ENCODE peak calls at places on chromosomes 4 and X, in seven cellular contexts. F is GM20000; A is GM23338; E is lower lobe of right lung; Y is psoas muscle; L is activated CD8-positive, alpha-beta T cell treated with anti-CD3 and anti-CD28 coated beads for 36 hours; O is cardiac muscle cell. N is an unnamed sample.

GRCh38 chr4:152591361-152591760 is 55.5 kb upstream of the FBXW7 start:
- DNase-seq in F (no peak), A (peak), E (peak), Y (peak), L (peak), O (peak), N (no peak)

GRCh38 chrX:43958529-43958928 is 14.7 kb downstream of the NDP start:
- DNase-seq in F (peak), A (peak), E (no peak), Y (no peak), L (peak), O (peak), N (peak)

GRCh38 chr4:82900016-82900334 is 560 bp upstream of the THAP9 start:
- DNase-seq in F (peak), A (peak), E (no peak), Y (no peak), L (no peak), O (no peak), N (no peak)

GRCh38 chrX:24231169-24231568 is 81.6 kb downstream of the ZFX start:
- DNase-seq in F (peak), A (no peak), E (no peak), Y (no peak), L (no peak), O (no peak), N (no peak)

GRCh38 chr4:30950737-30951136 is 230.6 kb downstream of the PCDH7 start:
- DNase-seq in F (no peak), A (no peak), E (no peak), Y (no peak), L (no peak), O (no peak), N (no peak)

GRCh38 chr4:158649111-158649680 is 22.5 kb downstream of the C4orf46 start:
- DNase-seq in F (no peak), A (no peak), E (no peak), Y (no peak), L (no peak), O (no peak), N (no peak)

GRCh38 chr4:131044368-131044767 is 1948.4 kb downstream of the C4orf33 start:
- DNase-seq in F (no peak), A (no peak), E (no peak), Y (no peak), L (no peak), O (no peak), N (no peak)

GRCh38 chrX:143701460-143701859 is 19.1 kb downstream of the SPANXN2 start:
- DNase-seq in F (no peak), A (no peak), E (no peak), Y (no peak), L (no peak), O (no peak), N (no peak)

GRCh38 chrX:6382284-6382683 is 152.6 kb downstream of the VCX3A start:
- DNase-seq in F (no peak), A (no peak), E (no peak), Y (no peak), L (no peak), O (no peak), N (no peak)

GRCh38 chrX:69919749-69920148 is 130.0 kb downstream of the AWAT2 start:
- DNase-seq in F (no peak), A (peak), E (no peak), Y (no peak), L (no peak), O (peak), N (no peak)

GRCh38 chrX:18983711-18984380 is at the start of gene PHKA2:
- DNase-seq in F (no peak), A (peak), E (peak), Y (peak), L (peak), O (peak), N (no peak)

GRCh38 chr4:83361416-83362196 is 27.0 kb upstream of the HPSE start:
- DNase-seq in F (no peak), A (peak), E (no peak), Y (no peak), L (no peak), O (no peak), N (no peak)

GRCh38 chr4:76302856-76303438 is 3.6 kb upstream of the STBD1 start:
- DNase-seq in F (no peak), A (no peak), E (no peak), Y (no peak), L (no peak), O (no peak), N (no peak)

GRCh38 chr4:4603592-4603991 is 61.7 kb upstream of the STX18 start:
- DNase-seq in F (no peak), A (no peak), E (no peak), Y (no peak), L (no peak), O (no peak), N (no peak)

GRCh38 chrX:43003204-43003565 is 225.2 kb upstream of the PPP1R2C start:
- DNase-seq in F (no peak), A (no peak), E (no peak), Y (no peak), L (no peak), O (no peak), N (no peak)

GRCh38 chrX:141314441-141314840 is 72.1 kb upstream of the SPANXC start:
- DNase-seq in F (no peak), A (no peak), E (no peak), Y (no peak), L (no peak), O (no peak), N (no peak)

GRCh38 chr4:87872043-87872442 is 39.3 kb downstream of the MEPE start:
- DNase-seq in F (no peak), A (no peak), E (no peak), Y (no peak), L (no peak), O (no peak), N (no peak)

GRCh38 chr4:38717604-38718003 is 53.6 kb downstream of the KLF3 start:
- DNase-seq in F (no peak), A (no peak), E (no peak), Y (no peak), L (no peak), O (no peak), N (no peak)

GRCh38 chr4:15006416-15007024 is 4.2 kb downstream of the CPEB2 start:
- DNase-seq in F (peak), A (no peak), E (no peak), Y (no peak), L (no peak), O (no peak), N (no peak)

GRCh38 chrX:53357799-53358530 is 64.5 kb downstream of the SMC1A start:
- DNase-seq in F (no peak), A (peak), E (no peak), Y (no peak), L (no peak), O (no peak), N (no peak)

GRCh38 chr4:111960241-111960667 is 185.0 kb upstream of the FAM241A start:
- DNase-seq in F (peak), A (no peak), E (no peak), Y (no peak), L (no peak), O (no peak), N (no peak)

GRCh38 chr4:42750831-42751230 is 93.9 kb upstream of the ATP8A1 start:
- DNase-seq in F (no peak), A (peak), E (no peak), Y (no peak), L (no peak), O (no peak), N (no peak)

GRCh38 chr4:185275501-185275900 is 66.1 kb downstream of the SNX25 start:
- DNase-seq in F (no peak), A (no peak), E (no peak), Y (no peak), L (no peak), O (no peak), N (no peak)

GRCh38 chr4:6443035-6444023 is 29.1 kb downstream of the PPP2R2C start:
- DNase-seq in F (no peak), A (no peak), E (no peak), Y (no peak), L (peak), O (no peak), N (no peak)

GRCh38 chr4:105277702-105278101 is 131.0 kb downstream of the TET2 start:
- DNase-seq in F (no peak), A (no peak), E (no peak), Y (no peak), L (no peak), O (no peak), N (no peak)

GRCh38 chr4:114864060-114864459 is 249.4 kb downstream of the NDST4 start:
- DNase-seq in F (no peak), A (no peak), E (no peak), Y (no peak), L (no peak), O (no peak), N (no peak)

GRCh38 chrX:54248309-54248708 is 65.3 kb upstream of the FAM120C start:
- DNase-seq in F (peak), A (peak), E (no peak), Y (no peak), L (no peak), O (peak), N (no peak)

GRCh38 chr4:184728858-184729257 is 5.0 kb downstream of the CENPU start:
- DNase-seq in F (no peak), A (no peak), E (no peak), Y (no peak), L (no peak), O (no peak), N (no peak)

GRCh38 chr4:146661368-146661767 is 22.7 kb downstream of the POU4F2 start:
- DNase-seq in F (no peak), A (no peak), E (no peak), Y (no peak), L (no peak), O (peak), N (peak)

GRCh38 chr4:76326515-76326914 is 20.0 kb downstream of the STBD1 start:
- DNase-seq in F (no peak), A (no peak), E (no peak), Y (no peak), L (no peak), O (no peak), N (no peak)

GRCh38 chr4:8266508-8266907 is 3.0 kb upstream of the HTRA3 start:
- DNase-seq in F (no peak), A (no peak), E (no peak), Y (no peak), L (no peak), O (no peak), N (no peak)

GRCh38 chr4:4719446-4719845 is 140.0 kb upstream of the MSX1 start:
- DNase-seq in F (no peak), A (peak), E (no peak), Y (no peak), L (no peak), O (no peak), N (no peak)

GRCh38 chr4:38132140-38132673 is 172.0 kb downstream of the PTTG2 start:
- DNase-seq in F (peak), A (peak), E (no peak), Y (no peak), L (peak), O (peak), N (peak)

GRCh38 chrX:149314031-149314430 is 191.1 kb downstream of the IDS start:
- DNase-seq in F (no peak), A (no peak), E (no peak), Y (no peak), L (no peak), O (no peak), N (no peak)

GRCh38 chr4:6963139-6963611 is 53.5 kb downstream of the TBC1D14 start:
- DNase-seq in F (no peak), A (no peak), E (no peak), Y (no peak), L (no peak), O (no peak), N (no peak)

GRCh38 chr4:108466936-108467902 is 153.2 kb upstream of the RPL34 start:
- DNase-seq in F (peak), A (no peak), E (no peak), Y (no peak), L (peak), O (no peak), N (peak)

GRCh38 chr4:154954117-154954516 is 173.0 kb downstream of the RBM46 start:
- DNase-seq in F (no peak), A (no peak), E (no peak), Y (no peak), L (no peak), O (no peak), N (no peak)

GRCh38 chrX:107894038-107894437 is 68.4 kb downstream of the MID2 start:
- DNase-seq in F (peak), A (peak), E (no peak), Y (no peak), L (peak), O (peak), N (peak)

GRCh38 chr4:1092983-1093361 is 20.4 kb downstream of the RNF212 start:
- DNase-seq in F (no peak), A (no peak), E (no peak), Y (no peak), L (no peak), O (no peak), N (no peak)

GRCh38 chr4:1090465-1091440 is 22.6 kb downstream of the RNF212 start:
- DNase-seq in F (no peak), A (no peak), E (no peak), Y (no peak), L (peak), O (no peak), N (no peak)

GRCh38 chr4:1091561-1091995 is 21.8 kb downstream of the RNF212 start:
- DNase-seq in F (no peak), A (no peak), E (no peak), Y (no peak), L (no peak), O (no peak), N (no peak)

GRCh38 chr4:1093391-1094335 is 19.7 kb downstream of the RNF212 start:
- DNase-seq in F (no peak), A (no peak), E (no peak), Y (no peak), L (no peak), O (no peak), N (no peak)

DNA sequence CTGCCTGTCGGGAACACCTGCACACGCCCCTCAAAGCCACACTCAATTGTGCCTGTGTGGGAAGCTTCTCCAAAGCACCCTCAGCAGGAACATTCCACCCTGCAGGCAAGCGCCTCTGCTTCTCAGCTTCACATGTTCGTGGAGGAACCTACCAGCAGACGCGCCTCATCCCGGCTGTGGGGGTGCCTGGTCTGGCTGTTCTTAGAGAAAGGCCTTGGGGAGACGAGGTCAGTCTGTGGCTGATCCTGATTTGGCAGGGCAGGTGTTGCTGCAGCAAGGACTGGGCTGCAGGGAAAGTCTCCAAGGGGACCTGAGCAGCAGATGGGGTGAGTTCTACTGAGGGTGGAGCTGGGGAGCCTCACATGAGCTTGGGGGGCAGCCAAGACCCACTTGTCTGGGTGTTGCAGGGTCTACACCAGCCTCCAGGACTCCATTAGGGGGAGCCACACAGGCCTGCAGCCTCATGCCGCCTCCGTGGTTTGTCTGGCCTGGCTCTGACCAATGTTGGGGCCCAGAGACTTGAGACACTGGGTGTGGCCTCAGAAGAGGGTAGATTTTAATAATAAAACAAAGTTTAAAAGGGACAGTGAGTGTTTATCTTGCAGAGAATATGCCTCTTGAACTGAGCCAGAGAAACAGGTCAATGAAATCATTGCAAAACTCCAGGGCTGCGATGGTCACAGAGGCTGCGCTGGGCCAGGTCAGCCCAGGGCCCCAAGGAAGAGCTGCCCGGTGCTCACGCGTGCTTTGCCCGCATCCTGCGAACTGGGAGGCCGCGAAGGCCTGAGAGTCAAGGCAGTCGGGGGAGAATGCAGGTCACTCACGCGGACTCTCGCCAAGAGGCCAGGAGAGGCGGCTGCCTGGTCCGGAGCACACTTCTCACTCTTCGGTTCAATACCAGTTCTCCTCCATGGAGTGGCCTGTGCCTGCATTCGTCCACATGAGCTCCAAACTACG is 21.1 kb downstream of the RNF212 start:
- DNase-seq in F (no peak), A (peak), E (no peak), Y (no peak), L (no peak), O (no peak), N (no peak)
- TF ChIP-seq CTCF in F (peak), A (peak), E (peak), Y (no peak), L (no peak), O (peak), N (peak)

DNA sequence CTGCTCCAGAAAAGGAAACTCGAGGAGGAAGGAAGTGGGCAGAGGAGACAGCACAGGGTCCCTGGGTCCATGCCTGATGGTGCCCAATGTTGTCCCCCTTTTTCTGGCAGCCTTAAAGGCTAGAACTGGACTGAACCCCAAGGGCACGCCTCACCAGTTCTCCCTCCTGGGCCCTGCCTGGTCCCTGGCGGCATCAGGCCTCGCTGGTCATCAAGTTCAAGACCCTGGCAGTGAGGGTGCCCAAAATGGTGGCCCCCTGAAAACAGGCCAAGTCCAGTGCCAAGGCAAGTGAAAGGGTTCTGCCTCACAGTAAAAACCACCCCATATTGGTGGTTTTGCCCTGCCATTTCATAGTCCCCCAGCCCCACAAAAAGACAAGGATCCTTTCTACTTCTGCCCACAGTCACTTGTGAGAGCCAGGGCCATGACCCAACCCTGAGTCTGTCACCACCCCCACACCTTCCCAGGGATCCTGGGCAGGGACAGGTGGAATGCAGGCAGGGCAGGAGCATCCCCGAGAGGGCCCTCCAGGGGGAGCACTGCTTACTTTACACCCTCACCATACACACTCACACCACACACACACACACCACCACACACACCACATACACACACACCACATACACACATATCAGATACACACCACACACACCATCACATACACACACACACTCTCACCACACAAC is 107.6 kb downstream of the DCTD start:
- DNase-seq in F (no peak), A (peak), E (no peak), Y (no peak), L (peak), O (no peak), N (no peak)
- TF ChIP-seq CTCF in F (no peak), A (peak), E (no peak), Y (no peak), L (no peak), O (no peak), N (peak)

DNA sequence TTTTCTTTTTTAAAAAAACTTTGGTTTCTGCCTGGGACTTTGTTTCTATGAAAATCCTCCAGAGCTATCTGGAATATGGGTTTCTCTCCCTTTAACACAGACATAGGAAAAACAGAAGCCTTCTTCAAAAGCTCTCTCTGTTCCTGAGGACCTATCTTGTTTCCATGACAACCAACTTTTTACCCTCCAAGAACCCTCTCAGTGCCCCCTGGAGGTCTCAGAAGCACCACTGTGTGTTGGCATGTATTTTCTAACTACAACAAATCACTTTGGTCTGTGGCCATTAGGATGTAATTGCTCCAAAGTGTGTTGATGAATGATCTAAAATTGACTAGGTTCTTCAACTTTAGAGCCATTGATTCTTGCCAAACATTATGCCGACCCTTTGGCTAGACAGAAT is 1331.6 kb downstream of the ADGRL3 start:
- DNase-seq in F (no peak), A (peak), E (no peak), Y (no peak), L (no peak), O (no peak), N (no peak)
- TF ChIP-seq CTCF in F (no peak), A (peak), E (no peak), Y (no peak), L (no peak), O (no peak), N (no peak)

GRCh38 chrX:39442332-39442731 is 641.1 kb downstream of the MID1IP1 start:
- DNase-seq in F (peak), A (no peak), E (no peak), Y (no peak), L (no peak), O (no peak), N (no peak)

GRCh38 chrX:39443240-39443639 is 642.0 kb downstream of the MID1IP1 start:
- DNase-seq in F (no peak), A (no peak), E (no peak), Y (no peak), L (no peak), O (no peak), N (no peak)

GRCh38 chrX:39440734-39441305 is 639.6 kb downstream of the MID1IP1 start:
- DNase-seq in F (no peak), A (no peak), E (no peak), Y (no peak), L (peak), O (no peak), N (no peak)

GRCh38 chrX:39449352-39449751 is 648.1 kb downstream of the MID1IP1 start:
- DNase-seq in F (no peak), A (no peak), E (no peak), Y (no peak), L (no peak), O (no peak), N (no peak)

GRCh38 chrX:39445336-39445735 is 644.1 kb downstream of the MID1IP1 start:
- DNase-seq in F (no peak), A (peak), E (no peak), Y (no peak), L (peak), O (peak), N (peak)
- TF ChIP-seq CTCF in F (peak), A (peak), E (no peak), Y (peak), L (no peak), O (peak), N (peak)

DNA sequence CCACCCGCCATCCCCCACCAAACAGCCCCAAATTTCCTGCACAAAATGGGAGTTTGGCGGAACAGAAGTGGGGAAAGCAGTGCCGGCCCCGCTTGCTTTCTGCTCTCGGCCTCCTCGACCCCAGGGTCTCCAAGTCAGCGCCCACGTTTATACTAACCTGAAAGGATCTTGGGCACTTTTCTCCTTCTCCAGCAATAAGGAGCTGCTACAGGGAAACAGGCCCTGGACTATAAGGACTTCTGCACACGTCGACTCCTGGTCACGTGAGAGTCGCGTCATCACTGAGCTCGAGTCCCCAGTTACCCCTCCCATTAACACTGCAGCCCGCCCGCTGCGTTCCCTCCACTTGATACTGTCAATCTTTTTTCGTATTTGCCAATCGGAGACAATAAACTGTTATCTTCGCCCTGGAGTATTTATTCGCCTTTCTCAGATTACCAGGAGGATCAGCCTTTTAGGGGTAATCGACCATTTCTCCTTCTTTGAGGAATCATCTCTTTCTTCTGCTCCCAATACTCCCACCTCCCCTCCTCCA is at the start of gene TCEAL8:
- DNase-seq in F (peak), A (peak), E (peak), Y (peak), L (peak), O (peak), N (peak)
- TF ChIP-seq CTCF in F (no peak), A (no peak), E (no peak), Y (no peak), L (no peak), O (no peak), N (no peak)

N was measured in DND-41.